ENCODE peak calls at places on chromosomes 6 and 20, in nine cellular contexts. W, E, U, Z, A, O, C, R and K are unnamed samples.

GRCh38 chr6:96156425-96156824 is 140.7 kb downstream of the FUT9 start:
- DNase-seq in W (no peak), E (no peak), U (no peak), Z (no peak), A (no peak), O (no peak), C (no peak), R (no peak), K (no peak)

GRCh38 chr6:119669228-119669627 is 319.7 kb upstream of the MAN1A1 start:
- DNase-seq in W (no peak), E (no peak), U (no peak), Z (no peak), A (no peak), O (no peak), C (no peak), R (no peak), K (no peak)

GRCh38 chr6:1625352-1625773 is 15.6 kb downstream of the FOXC1 start:
- DNase-seq in W (no peak), E (no peak), U (no peak), Z (no peak), A (no peak), O (no peak), C (no peak), R (no peak), K (no peak)

GRCh38 chr6:115948751-115949150 is 111.9 kb downstream of the FRK start:
- DNase-seq in W (no peak), E (no peak), U (no peak), Z (no peak), A (no peak), O (no peak), C (no peak), R (no peak), K (no peak)

GRCh38 chr6:21438986-21439352 is 154.6 kb upstream of the SOX4 start:
- DNase-seq in W (peak), E (no peak), U (no peak), Z (no peak), A (no peak), O (no peak), C (no peak), R (no peak), K (no peak)

GRCh38 chr6:160930547-160931377 is 60.8 kb upstream of the MAP3K4 start:
- DNase-seq in W (peak), E (peak), U (peak), Z (peak), A (peak), O (peak), C (peak), R (peak), K (peak)

GRCh38 chr6:329888-330691 is 37.8 kb downstream of the DUSP22 start:
- DNase-seq in W (no peak), E (no peak), U (no peak), Z (no peak), A (no peak), O (no peak), C (no peak), R (no peak), K (no peak)

GRCh38 chr20:53045941-53046340 is 73.8 kb downstream of the TSHZ2 start:
- DNase-seq in W (no peak), E (no peak), U (no peak), Z (no peak), A (no peak), O (no peak), C (no peak), R (no peak), K (no peak)

GRCh38 chr6:45728674-45729073 is 287.0 kb downstream of the CLIC5 start:
- DNase-seq in W (peak), E (no peak), U (peak), Z (no peak), A (no peak), O (no peak), C (no peak), R (no peak), K (no peak)

GRCh38 chr20:59493926-59494325 is 110.4 kb upstream of the PHACTR3 start:
- DNase-seq in W (no peak), E (no peak), U (no peak), Z (no peak), A (no peak), O (no peak), C (no peak), R (no peak), K (no peak)

GRCh38 chr6:82006027-82006738 is 241.4 kb downstream of the IBTK start:
- DNase-seq in W (peak), E (no peak), U (peak), Z (peak), A (no peak), O (no peak), C (no peak), R (peak), K (peak)

GRCh38 chr6:39260451-39260850 is 31.2 kb upstream of the KCNK5 start:
- DNase-seq in W (no peak), E (no peak), U (peak), Z (no peak), A (no peak), O (no peak), C (no peak), R (no peak), K (no peak)

GRCh38 chr6:121651420-121651819 is 216.0 kb downstream of the GJA1 start:
- DNase-seq in W (peak), E (no peak), U (no peak), Z (no peak), A (no peak), O (no peak), C (no peak), R (no peak), K (no peak)

GRCh38 chr20:52972965-52973819 is 1.0 kb downstream of the TSHZ2 start:
- DNase-seq in W (no peak), E (peak), U (peak), Z (peak), A (no peak), O (no peak), C (no peak), R (peak), K (peak)

GRCh38 chr20:36162272-36162966 is 7.9 kb downstream of the EPB41L1 start:
- DNase-seq in W (peak), E (peak), U (no peak), Z (peak), A (no peak), O (no peak), C (no peak), R (peak), K (no peak)

GRCh38 chr6:73177221-73177944 is 47.9 kb downstream of the KHDC1L start:
- DNase-seq in W (no peak), E (no peak), U (no peak), Z (no peak), A (no peak), O (no peak), C (no peak), R (no peak), K (no peak)

GRCh38 chr6:1394591-1395463 is 5.5 kb downstream of the FOXF2 start:
- DNase-seq in W (no peak), E (no peak), U (no peak), Z (no peak), A (peak), O (no peak), C (no peak), R (no peak), K (no peak)

GRCh38 chr20:17150858-17151257 is 76.0 kb upstream of the PCSK2 start:
- DNase-seq in W (no peak), E (no peak), U (no peak), Z (no peak), A (no peak), O (no peak), C (no peak), R (no peak), K (no peak)

GRCh38 chr6:84777888-84778287 is 13.5 kb upstream of the TBX18 start:
- DNase-seq in W (no peak), E (no peak), U (peak), Z (no peak), A (no peak), O (no peak), C (no peak), R (no peak), K (no peak)

GRCh38 chr6:111417181-111417585 is 65.8 kb downstream of the REV3L start:
- DNase-seq in W (peak), E (no peak), U (no peak), Z (peak), A (no peak), O (no peak), C (no peak), R (no peak), K (no peak)

GRCh38 chr6:168282985-168283685 is 36.4 kb downstream of the DACT2 start:
- DNase-seq in W (no peak), E (no peak), U (no peak), Z (no peak), A (no peak), O (no peak), C (no peak), R (no peak), K (no peak)

GRCh38 chr6:41505084-41506049 is 40.8 kb upstream of the FOXP4 start:
- DNase-seq in W (peak), E (peak), U (peak), Z (peak), A (no peak), O (no peak), C (peak), R (peak), K (no peak)

GRCh38 chr6:139753198-139753861 is 378.9 kb upstream of the CITED2 start:
- DNase-seq in W (peak), E (no peak), U (no peak), Z (no peak), A (no peak), O (no peak), C (no peak), R (no peak), K (no peak)

GRCh38 chr6:148720897-148721296 is 25.9 kb upstream of the UST start:
- DNase-seq in W (peak), E (no peak), U (no peak), Z (no peak), A (no peak), O (no peak), C (no peak), R (no peak), K (no peak)

GRCh38 chr20:24109537-24109936 is 121.0 kb upstream of the GGTLC1 start:
- DNase-seq in W (no peak), E (no peak), U (no peak), Z (no peak), A (no peak), O (no peak), C (no peak), R (no peak), K (no peak)

GRCh38 chr6:109351231-109352132 is 30.8 kb downstream of the CD164 start:
- DNase-seq in W (peak), E (no peak), U (peak), Z (no peak), A (no peak), O (no peak), C (no peak), R (no peak), K (no peak)

GRCh38 chr6:149286905-149287304 is 30.6 kb upstream of the TAB2 start:
- DNase-seq in W (no peak), E (no peak), U (no peak), Z (no peak), A (no peak), O (no peak), C (no peak), R (no peak), K (no peak)

GRCh38 chr6:17454316-17455005 is 61.1 kb downstream of the CAP2 start:
- DNase-seq in W (peak), E (no peak), U (no peak), Z (no peak), A (no peak), O (no peak), C (no peak), R (no peak), K (no peak)

GRCh38 chr20:64140421-64140820 is 23.8 kb upstream of the MYT1 start:
- DNase-seq in W (no peak), E (no peak), U (no peak), Z (peak), A (no peak), O (no peak), C (peak), R (no peak), K (no peak)

GRCh38 chr6:148760568-148761531 is 14.0 kb downstream of the UST start:
- DNase-seq in W (peak), E (peak), U (peak), Z (peak), A (peak), O (no peak), C (no peak), R (peak), K (peak)

GRCh38 chr6:163667372-163668060 is 253.0 kb downstream of the QKI start:
- DNase-seq in W (peak), E (no peak), U (no peak), Z (peak), A (no peak), O (no peak), C (no peak), R (no peak), K (no peak)

GRCh38 chr20:43530321-43531090 is 23.0 kb downstream of the L3MBTL1 start:
- DNase-seq in W (no peak), E (no peak), U (no peak), Z (peak), A (no peak), O (no peak), C (no peak), R (no peak), K (no peak)

GRCh38 chr6:29816030-29816429 is 11.6 kb upstream of the HLA-G start:
- DNase-seq in W (no peak), E (no peak), U (peak), Z (no peak), A (no peak), O (no peak), C (no peak), R (no peak), K (no peak)

GRCh38 chr6:99232003-99232402 is 117.5 kb downstream of the FAXC start:
- DNase-seq in W (no peak), E (no peak), U (peak), Z (no peak), A (no peak), O (no peak), C (no peak), R (no peak), K (no peak)

GRCh38 chr6:37521674-37522073 is 22.0 kb upstream of the CCDC167 start:
- DNase-seq in W (no peak), E (no peak), U (no peak), Z (no peak), A (no peak), O (no peak), C (no peak), R (no peak), K (no peak)

DNA sequence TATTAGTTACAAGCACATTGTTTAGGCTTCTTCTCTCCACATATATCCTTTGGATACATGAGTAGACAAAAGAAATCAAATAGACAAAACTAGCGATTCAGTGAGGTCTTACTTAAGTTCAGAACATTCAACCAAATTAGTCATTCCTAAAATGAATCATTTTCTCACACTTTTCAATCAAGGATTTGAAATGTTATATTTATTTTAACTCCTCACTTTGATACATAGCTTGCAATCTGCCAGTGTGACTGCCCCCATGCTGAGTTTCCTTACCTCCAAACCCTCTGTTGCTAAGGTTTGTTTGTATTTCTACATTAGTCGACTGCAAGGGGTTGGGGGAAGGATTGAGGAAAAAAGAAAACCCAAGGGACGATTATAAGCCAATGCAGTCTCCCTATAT is 3.5 kb upstream of the MOXD1 start:
- DNase-seq in W (peak), E (no peak), U (no peak), Z (no peak), A (no peak), O (no peak), C (no peak), R (no peak), K (no peak)
- H3K27ac ChIP-seq in W (no peak), E (no peak), U (no peak), Z (no peak), A (no peak), O (no peak), C (no peak), R (no peak), K (no peak)

GRCh38 chr6:24908555-24908954 is 27.2 kb downstream of the RIPOR2 start:
- DNase-seq in W (no peak), E (no peak), U (no peak), Z (no peak), A (no peak), O (no peak), C (no peak), R (no peak), K (no peak)
- H3K27ac ChIP-seq in W (no peak), E (no peak), U (no peak), Z (peak), A (no peak), O (no peak), C (no peak), R (no peak), K (no peak)

GRCh38 chr6:89724981-89725380 is 86.4 kb upstream of the LYRM2 start:
- DNase-seq in W (no peak), E (no peak), U (no peak), Z (no peak), A (no peak), O (no peak), C (no peak), R (no peak), K (no peak)

GRCh38 chr6:89731924-89732568 is 87.5 kb downstream of the MDN1 start:
- DNase-seq in W (no peak), E (no peak), U (no peak), Z (no peak), A (no peak), O (no peak), C (no peak), R (no peak), K (no peak)

GRCh38 chr6:89723046-89723445 is 84.5 kb upstream of the LYRM2 start:
- DNase-seq in W (no peak), E (no peak), U (no peak), Z (no peak), A (no peak), O (no peak), C (no peak), R (no peak), K (no peak)

GRCh38 chr6:89729818-89730217 is 89.8 kb downstream of the MDN1 start:
- DNase-seq in W (no peak), E (no peak), U (no peak), Z (no peak), A (no peak), O (no peak), C (no peak), R (no peak), K (no peak)

DNA sequence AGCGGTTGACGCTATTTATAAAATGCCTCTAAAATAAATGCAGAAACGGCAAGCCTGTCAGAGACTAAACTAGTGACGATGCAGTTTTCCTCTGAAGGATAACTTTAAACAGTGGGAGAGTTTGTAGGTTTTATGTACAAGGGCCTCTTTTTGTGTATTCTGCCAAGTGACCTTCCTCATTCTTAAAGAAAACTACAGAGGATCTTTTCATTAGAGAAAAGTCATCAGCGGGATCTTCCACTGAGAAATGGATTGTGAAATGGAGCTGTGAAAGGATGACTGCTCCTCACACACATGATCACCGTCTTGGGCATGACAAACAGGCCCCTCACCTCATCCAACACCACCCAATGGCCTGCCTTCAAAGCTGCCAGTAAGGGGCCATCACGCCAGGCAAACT is 89.0 kb upstream of the LYRM2 start:
- DNase-seq in W (no peak), E (no peak), U (no peak), Z (no peak), A (no peak), O (no peak), C (no peak), R (no peak), K (no peak)
- H3K27ac ChIP-seq in W (no peak), E (no peak), U (no peak), Z (no peak), A (no peak), O (no peak), C (no peak), R (no peak), K (no peak)

DNA sequence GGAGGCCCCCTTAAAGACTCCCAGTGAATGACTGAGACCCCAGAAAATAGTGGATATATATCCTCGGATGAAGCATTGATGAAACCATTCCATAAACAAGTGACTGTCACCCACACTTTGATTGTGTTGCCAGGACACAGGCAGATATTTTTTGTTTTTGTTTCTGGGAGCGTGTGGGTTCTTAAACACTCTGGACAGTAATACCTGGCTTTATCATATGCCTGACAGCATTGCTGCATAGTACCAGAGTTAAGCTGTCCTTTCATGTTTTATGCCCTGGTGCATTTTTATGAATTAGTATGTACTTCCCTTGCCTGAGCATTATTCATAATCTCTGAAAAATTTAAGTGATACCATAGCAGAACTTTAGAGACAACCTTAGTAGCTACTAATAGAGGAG is 30.2 kb downstream of the SENP6 start:
- DNase-seq in W (no peak), E (no peak), U (no peak), Z (no peak), A (no peak), O (no peak), C (no peak), R (no peak), K (no peak)
- H3K27ac ChIP-seq in W (no peak), E (no peak), U (no peak), Z (no peak), A (no peak), O (no peak), C (no peak), R (no peak), K (no peak)

DNA sequence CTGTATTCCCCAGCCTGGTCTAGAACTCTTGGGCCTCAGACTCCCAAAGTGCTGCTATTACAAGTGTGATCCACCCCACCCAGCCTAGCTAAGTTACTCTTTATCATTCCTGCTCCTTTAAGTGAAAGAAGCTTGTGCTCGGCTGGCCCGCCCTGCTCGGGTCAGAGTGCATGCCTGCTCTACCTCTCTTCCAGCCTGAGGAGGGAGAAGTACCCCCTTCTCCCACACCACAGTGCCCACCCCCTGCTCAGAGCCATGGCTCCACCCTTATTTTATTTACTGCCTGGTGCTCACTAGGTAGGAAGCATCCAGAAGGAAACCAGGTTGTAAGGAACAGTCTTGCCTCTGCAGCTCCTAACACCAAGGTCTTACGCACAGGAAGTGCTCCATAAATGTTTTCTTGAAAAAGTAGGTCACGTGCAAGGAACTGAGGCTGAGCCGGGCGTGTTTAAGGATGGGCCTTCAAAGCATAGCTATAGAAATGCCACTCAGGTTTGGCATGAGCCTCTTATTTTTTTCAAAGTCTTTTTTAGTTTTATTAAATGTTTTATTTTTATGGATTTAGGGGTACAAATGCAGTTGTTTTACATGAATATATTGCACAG is 105.7 kb upstream of the SNX9 start:
- DNase-seq in W (no peak), E (no peak), U (no peak), Z (no peak), A (no peak), O (no peak), C (no peak), R (no peak), K (no peak)
- H3K27ac ChIP-seq in W (no peak), E (no peak), U (no peak), Z (no peak), A (no peak), O (peak), C (no peak), R (no peak), K (no peak)

GRCh38 chr6:8075185-8075584 is 11.0 kb upstream of the BLOC1S5 start:
- DNase-seq in W (no peak), E (no peak), U (no peak), Z (no peak), A (no peak), O (no peak), C (no peak), R (no peak), K (no peak)

GRCh38 chr6:8080338-8081151 is 16.4 kb upstream of the BLOC1S5 start:
- DNase-seq in W (peak), E (no peak), U (peak), Z (no peak), A (no peak), O (no peak), C (no peak), R (no peak), K (no peak)

GRCh38 chr6:8082572-8082953 is 18.4 kb upstream of the BLOC1S5 start:
- DNase-seq in W (no peak), E (no peak), U (no peak), Z (no peak), A (no peak), O (no peak), C (no peak), R (no peak), K (no peak)

GRCh38 chr6:8075704-8076103 is 11.5 kb upstream of the BLOC1S5 start:
- DNase-seq in W (no peak), E (no peak), U (no peak), Z (no peak), A (no peak), O (no peak), C (no peak), R (no peak), K (no peak)

GRCh38 chr6:8079116-8079515 is 14.9 kb upstream of the BLOC1S5 start:
- DNase-seq in W (no peak), E (no peak), U (no peak), Z (no peak), A (no peak), O (no peak), C (no peak), R (no peak), K (no peak)
- H3K27ac ChIP-seq in W (no peak), E (no peak), U (no peak), Z (no peak), A (no peak), O (no peak), C (no peak), R (no peak), K (no peak)